ENCODE peak calls at places on chromosome 16, in six cellular contexts. X is pancreas; U is cardiac fibroblast; R is AG10803; L is IMR-90; C is CD8-positive, alpha-beta memory T cell. A is an unnamed sample.

GRCh38 chr16:85989376-85989775 is 90.4 kb downstream of the IRF8 start:
- DNase-seq in X (no peak), U (no peak), R (no peak), L (no peak), C (no peak), A (no peak)

GRCh38 chr16:70678898-70679652 is 6.8 kb downstream of the MTSS2 start:
- DNase-seq in X (no peak), U (no peak), R (no peak), L (no peak), C (peak), A (no peak)

GRCh38 chr16:154223-155030 is 2.0 kb downstream of the HBZ start:
- DNase-seq in X (no peak), U (no peak), R (no peak), L (peak), C (peak), A (no peak)

GRCh38 chr16:58801838-58802237 is 67.7 kb upstream of the GOT2 start:
- DNase-seq in X (no peak), U (no peak), R (no peak), L (no peak), C (no peak), A (no peak)

GRCh38 chr16:67278773-67279295 is 498 bp upstream of the PLEKHG4 start:
- DNase-seq in X (no peak), U (no peak), R (no peak), L (no peak), C (peak), A (no peak)

GRCh38 chr16:2879854-2880508 is 3.0 kb upstream of the FLYWCH2 start:
- DNase-seq in X (no peak), U (no peak), R (no peak), L (no peak), C (no peak), A (no peak)

GRCh38 chr16:8736123-8736680 is 61.2 kb downstream of the TMEM186 start:
- DNase-seq in X (no peak), U (no peak), R (no peak), L (no peak), C (no peak), A (no peak)

GRCh38 chr16:495127-495748 is 32.3 kb upstream of the CAPN15 start:
- DNase-seq in X (no peak), U (peak), R (peak), L (peak), C (no peak), A (no peak)

GRCh38 chr16:71637398-71637797 is 11.4 kb downstream of the MARVELD3 start:
- DNase-seq in X (no peak), U (peak), R (peak), L (peak), C (no peak), A (peak)

GRCh38 chr16:71846443-71846842 is 667 bp downstream of the ATXN1L start:
- DNase-seq in X (no peak), U (peak), R (peak), L (no peak), C (peak), A (no peak)

GRCh38 chr16:82280867-82281266 is 110.8 kb upstream of the MPHOSPH6 start:
- DNase-seq in X (no peak), U (no peak), R (no peak), L (no peak), C (no peak), A (no peak)

GRCh38 chr16:74521691-74522090 is 85.2 kb downstream of the GLG1 start:
- DNase-seq in X (no peak), U (peak), R (peak), L (peak), C (no peak), A (peak)

GRCh38 chr16:56812884-56813283 is 52.1 kb upstream of the SLC12A3 start:
- DNase-seq in X (no peak), U (peak), R (peak), L (peak), C (no peak), A (no peak)

GRCh38 chr16:78648517-78648916 is 549.1 kb downstream of the WWOX start:
- DNase-seq in X (no peak), U (peak), R (no peak), L (no peak), C (no peak), A (no peak)

DNA sequence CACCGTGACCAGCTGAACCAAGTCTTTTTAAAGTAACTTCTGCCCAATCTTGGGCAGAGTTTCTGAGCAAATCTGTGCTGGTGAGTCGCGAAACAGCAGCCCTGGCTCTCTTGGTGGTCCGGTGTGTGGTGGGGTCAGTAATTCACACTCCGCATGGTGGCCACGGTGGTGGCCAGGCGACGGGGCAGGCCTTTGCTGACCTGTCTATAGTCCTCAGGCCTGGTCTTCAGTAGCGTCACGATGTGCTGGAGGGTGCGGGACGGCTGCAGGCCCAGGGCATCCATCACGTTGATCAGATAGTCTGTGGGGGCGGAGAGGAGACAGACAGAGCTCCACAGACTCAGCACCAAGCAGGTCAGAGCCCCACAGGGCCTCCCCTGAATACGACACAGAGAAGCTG is 64.2 kb downstream of the COG7 start:
- DNase-seq in X (no peak), U (no peak), R (no peak), L (no peak), C (peak), A (no peak)
- H3K4me3 ChIP-seq in X (no peak), U (no peak), R (no peak), L (no peak), C (no peak), A (no peak)

DNA sequence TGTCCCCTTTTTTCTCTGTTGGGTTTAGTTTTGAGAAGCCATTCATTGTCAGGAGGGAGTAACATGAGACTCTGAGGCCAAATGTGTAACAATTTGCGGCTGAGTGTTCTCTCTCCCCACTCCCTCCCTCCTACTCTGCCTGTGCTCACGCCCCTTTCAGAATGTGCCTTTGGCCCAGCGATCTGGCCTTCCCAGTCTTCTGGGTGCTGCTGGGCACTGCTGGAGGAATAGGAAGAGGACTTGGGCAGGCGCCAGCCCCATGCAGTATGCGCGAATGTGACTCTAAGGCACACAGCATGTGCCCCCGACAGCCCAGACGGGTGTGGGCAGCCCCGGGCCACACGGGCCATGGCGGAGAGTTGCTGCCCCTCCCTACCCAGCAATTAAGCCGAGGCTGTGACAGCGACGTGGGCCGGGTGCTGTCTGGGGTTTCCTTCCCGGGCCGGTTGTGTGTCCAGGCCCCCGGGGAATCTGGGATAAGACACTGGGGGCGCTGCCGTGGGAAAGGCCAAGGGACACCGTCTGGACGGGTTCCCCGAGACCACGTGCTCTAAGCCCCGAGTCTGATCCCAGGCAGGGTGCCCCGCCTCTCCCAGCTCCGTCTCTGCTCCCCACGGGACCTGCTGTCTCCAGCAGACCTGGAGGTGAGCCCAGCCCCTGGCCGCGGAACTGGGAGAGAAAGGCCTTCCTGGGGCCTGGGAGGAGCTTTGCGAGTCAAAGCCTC is 92.4 kb downstream of the IRX3 start:
- DNase-seq in X (peak), U (peak), R (peak), L (no peak), C (no peak), A (no peak)
- H3K4me3 ChIP-seq in X (no peak), U (no peak), R (peak), L (no peak), C (no peak), A (peak)

GRCh38 chr16:80996688-80997138 is 10.0 kb downstream of the CMC2 start:
- DNase-seq in X (no peak), U (no peak), R (no peak), L (no peak), C (no peak), A (no peak)
- H3K4me3 ChIP-seq in X (no peak), U (no peak), R (no peak), L (no peak), C (peak), A (no peak)

DNA sequence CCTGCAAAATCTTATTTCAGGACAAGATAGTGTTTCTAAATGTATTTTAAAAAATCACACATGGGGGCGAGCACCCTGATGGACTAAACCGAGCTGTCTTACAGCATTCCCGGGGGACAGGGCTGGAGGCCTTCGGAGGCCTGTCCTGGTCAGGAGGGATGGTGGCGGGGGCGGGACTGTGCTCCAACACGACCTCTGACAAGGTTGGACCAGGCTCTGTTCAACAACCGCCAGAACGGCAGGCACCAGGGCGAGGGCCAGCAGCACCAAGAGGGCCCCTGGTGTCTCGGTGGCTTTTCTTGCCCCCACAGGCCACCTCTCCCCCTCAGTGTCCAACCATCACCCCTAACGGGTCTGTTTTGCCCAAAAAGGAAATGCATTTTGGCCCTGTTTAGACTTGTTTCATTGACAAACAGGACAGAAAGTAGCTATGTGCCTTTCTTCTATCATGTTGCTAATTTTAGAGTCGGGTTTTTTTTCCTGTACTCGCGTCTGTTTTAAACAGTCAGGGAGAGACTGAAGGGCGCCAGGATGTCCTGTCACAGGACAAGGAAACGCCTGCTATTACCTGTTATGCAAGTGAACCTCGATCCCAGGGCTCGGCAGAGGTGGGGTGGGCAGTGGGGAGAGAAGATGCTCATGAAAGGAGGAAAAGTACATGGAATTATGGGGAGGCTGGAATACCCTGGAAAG is 11.7 kb downstream of the TMEM204 start:
- DNase-seq in X (no peak), U (no peak), R (no peak), L (no peak), C (peak), A (no peak)
- H3K4me3 ChIP-seq in X (no peak), U (no peak), R (no peak), L (no peak), C (no peak), A (no peak)

GRCh38 chr16:73166972-73167550 is 119.1 kb upstream of the ZFHX3 start:
- DNase-seq in X (no peak), U (peak), R (peak), L (no peak), C (no peak), A (no peak)
- H3K4me3 ChIP-seq in X (no peak), U (peak), R (no peak), L (no peak), C (no peak), A (no peak)

GRCh38 chr16:48659940-48660339 is 50.0 kb upstream of the N4BP1 start:
- DNase-seq in X (no peak), U (no peak), R (no peak), L (no peak), C (no peak), A (no peak)
- H3K4me3 ChIP-seq in X (no peak), U (no peak), R (no peak), L (no peak), C (no peak), A (no peak)